ENCODE peak calls at places on chromosome 3, in six cellular contexts. A is mucosa of gallbladder; F is ovary; C is C1 segment of cervical spinal cord; B is esophagus squamous epithelium; S is activated CD8-positive, alpha-beta T cell treated with anti-CD3 and anti-CD28 coated beads for 36 hours. U is an unnamed sample.

GRCh38 chr3:58434990-58435389 is 1.4 kb upstream of the PDHB start:
- DNase-seq in A (no peak), F (no peak), C (no peak), B (no peak), S (no peak), U (no peak)

GRCh38 chr3:101928890-101929289 is 79.6 kb downstream of the NFKBIZ start:
- DNase-seq in A (no peak), F (no peak), C (no peak), B (no peak), S (no peak), U (no peak)

GRCh38 chr3:119352863-119353527 is 58.8 kb downstream of the ARHGAP31 start:
- DNase-seq in A (no peak), F (no peak), C (no peak), B (no peak), S (peak), U (no peak)

GRCh38 chr3:147355104-147355854 is 51.1 kb downstream of the ZIC4 start:
- DNase-seq in A (no peak), F (no peak), C (no peak), B (no peak), S (no peak), U (no peak)

GRCh38 chr3:110736332-110736731 is 335.3 kb upstream of the NECTIN3 start:
- DNase-seq in A (no peak), F (no peak), C (no peak), B (no peak), S (no peak), U (no peak)

GRCh38 chr3:70111381-70111780 is 111.8 kb downstream of the SAMMSON start:
- DNase-seq in A (no peak), F (no peak), C (no peak), B (no peak), S (no peak), U (no peak)

GRCh38 chr3:28901029-28901428 is 379.8 kb upstream of the RBMS3 start:
- DNase-seq in A (peak), F (no peak), C (no peak), B (no peak), S (no peak), U (no peak)

GRCh38 chr3:53158700-53159414 is 2.2 kb upstream of the PRKCD start:
- DNase-seq in A (no peak), F (no peak), C (no peak), B (no peak), S (no peak), U (peak)

GRCh38 chr3:139104062-139104461 is 59.4 kb upstream of the PRR23C start:
- DNase-seq in A (no peak), F (no peak), C (no peak), B (no peak), S (no peak), U (peak)

GRCh38 chr3:89049119-89049518 is 58.3 kb upstream of the EPHA3 start:
- DNase-seq in A (no peak), F (no peak), C (no peak), B (no peak), S (no peak), U (no peak)

GRCh38 chr3:150394606-150395005 is 13.5 kb upstream of the TSC22D2 start:
- DNase-seq in A (no peak), F (no peak), C (no peak), B (no peak), S (no peak), U (no peak)

GRCh38 chr3:189714991-189715961 is 84.1 kb downstream of the TP63 start:
- DNase-seq in A (no peak), F (no peak), C (no peak), B (no peak), S (no peak), U (peak)

GRCh38 chr3:168801792-168802191 is 706.1 kb upstream of the GOLIM4 start:
- DNase-seq in A (no peak), F (no peak), C (no peak), B (no peak), S (no peak), U (no peak)

GRCh38 chr3:48088056-48088748 is 72.0 kb upstream of the MAP4 start:
- DNase-seq in A (peak), F (no peak), C (peak), B (no peak), S (no peak), U (peak)

GRCh38 chr3:197256104-197256503 is 42.3 kb downstream of the DLG1 start:
- DNase-seq in A (no peak), F (no peak), C (no peak), B (no peak), S (no peak), U (no peak)

GRCh38 chr3:150243466-150243865 is 164.6 kb upstream of the TSC22D2 start:
- DNase-seq in A (no peak), F (no peak), C (no peak), B (no peak), S (no peak), U (no peak)